ENCODE peak calls at places on chromosomes 5 and 9, in seven cellular contexts. A is psoas muscle, Y is OCI-LY7, V is Calu3, Z is PC-3, S is neural progenitor cell, E is cardiac muscle cell. J is an unnamed sample.

GRCh38 chr5:119036101-119036762 is 34.7 kb upstream of the DMXL1 start:
- DNase-seq in A (no peak), Y (no peak), V (no peak), Z (peak), S (no peak), E (no peak), J (peak)

GRCh38 chr5:175443514-175444059 is 395 bp downstream of the DRD1 start:
- DNase-seq in A (no peak), Y (no peak), V (no peak), Z (no peak), S (peak), E (no peak), J (no peak)

GRCh38 chr5:4994994-4995393 is 145.1 kb upstream of the ADAMTS16 start:
- DNase-seq in A (no peak), Y (no peak), V (no peak), Z (peak), S (no peak), E (no peak), J (peak)

GRCh38 chr5:138752341-138752950 is 779 bp upstream of the CTNNA1 start:
- DNase-seq in A (no peak), Y (peak), V (peak), Z (peak), S (peak), E (peak), J (peak)

GRCh38 chr5:177132504-177133118 is 962 bp upstream of the NSD1 start:
- DNase-seq in A (peak), Y (no peak), V (no peak), Z (no peak), S (peak), E (peak), J (no peak)

GRCh38 chr9:6655036-6655435 is 9.5 kb upstream of the GLDC start:
- DNase-seq in A (no peak), Y (peak), V (no peak), Z (no peak), S (no peak), E (no peak), J (no peak)

GRCh38 chr5:109688999-109689739 is 558 bp upstream of the MAN2A1 start:
- DNase-seq in A (peak), Y (peak), V (peak), Z (peak), S (peak), E (peak), J (peak)

GRCh38 chr5:72383280-72384205 is 63.4 kb downstream of the PTCD2 start:
- DNase-seq in A (no peak), Y (no peak), V (peak), Z (no peak), S (no peak), E (no peak), J (peak)

GRCh38 chr9:91217388-91217787 is 144.3 kb downstream of the AUH start:
- DNase-seq in A (no peak), Y (no peak), V (no peak), Z (no peak), S (no peak), E (no peak), J (no peak)

GRCh38 chr5:26329562-26330189 is 708.7 kb downstream of the CDH9 start:
- DNase-seq in A (no peak), Y (no peak), V (no peak), Z (peak), S (peak), E (peak), J (peak)

GRCh38 chr5:65288657-65289056 is 193.1 kb downstream of the ADAMTS6 start:
- DNase-seq in A (no peak), Y (no peak), V (no peak), Z (no peak), S (no peak), E (no peak), J (no peak)

GRCh38 chr5:154236011-154236410 is 45.5 kb downstream of the GALNT10 start:
- DNase-seq in A (no peak), Y (no peak), V (no peak), Z (no peak), S (no peak), E (no peak), J (no peak)

GRCh38 chr9:116101516-116101915 is 52.1 kb upstream of the PAPPA start:
- DNase-seq in A (no peak), Y (no peak), V (no peak), Z (peak), S (no peak), E (no peak), J (peak)

GRCh38 chr9:38084556-38084880 is 15.5 kb upstream of the SHB start:
- DNase-seq in A (no peak), Y (no peak), V (no peak), Z (no peak), S (peak), E (no peak), J (no peak)

GRCh38 chr5:140694276-140694675 is 3.0 kb downstream of the HARS2 start:
- DNase-seq in A (no peak), Y (no peak), V (no peak), Z (no peak), S (no peak), E (no peak), J (no peak)

GRCh38 chr5:80141147-80141671 is 106.1 kb downstream of the THBS4 start:
- DNase-seq in A (peak), Y (no peak), V (no peak), Z (no peak), S (peak), E (peak), J (no peak)

GRCh38 chr5:35963381-35963843 is 25.0 kb upstream of the CAPSL start:
- DNase-seq in A (no peak), Y (peak), V (peak), Z (peak), S (peak), E (no peak), J (peak)
- TF ChIP-seq CTCF in A (peak), Y (peak), V (peak), Z (peak), S (peak), E (peak), J (peak)

GRCh38 chr9:122835313-122835731 is 6.9 kb upstream of the PDCL start:
- DNase-seq in A (no peak), Y (peak), V (no peak), Z (no peak), S (peak), E (peak), J (no peak)
- TF ChIP-seq CTCF in A (no peak), Y (peak), V (no peak), Z (no peak), S (peak), E (peak), J (no peak)

DNA sequence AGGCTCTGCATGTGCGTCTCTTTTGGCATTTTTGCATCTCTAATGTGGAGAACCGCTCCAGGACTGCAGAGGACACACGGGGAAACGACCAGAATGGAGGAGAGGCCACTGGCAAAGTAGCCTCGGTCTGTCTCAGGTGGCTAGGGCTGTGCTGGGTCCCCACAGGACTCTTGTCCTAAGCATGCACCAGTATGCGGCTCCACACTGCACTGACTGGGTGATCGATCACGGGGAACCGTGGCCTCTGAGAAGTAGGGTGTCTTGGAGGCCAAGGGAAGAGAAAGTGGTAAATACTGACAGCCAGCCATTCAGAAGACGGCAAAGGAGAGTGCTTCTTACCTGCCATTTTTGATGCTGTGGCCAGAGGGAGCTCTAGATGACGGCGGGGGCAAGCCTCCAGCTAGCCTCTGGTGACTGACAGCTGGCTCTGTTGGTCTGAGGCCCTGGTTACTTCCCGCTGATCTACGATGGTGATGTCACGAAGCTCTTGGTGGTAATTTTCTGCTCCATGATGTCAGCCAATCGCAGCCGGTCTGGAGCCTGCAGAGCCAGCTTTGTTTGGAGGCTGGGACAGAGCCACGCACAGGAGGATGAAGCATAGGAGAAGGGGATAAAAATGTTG is 40.4 kb upstream of the GADD45G start:
- DNase-seq in A (no peak), Y (peak), V (peak), Z (peak), S (peak), E (peak), J (peak)
- TF ChIP-seq CTCF in A (peak), Y (peak), V (no peak), Z (peak), S (peak), E (no peak), J (no peak)

GRCh38 chr5:54742417-54742889 is 224.9 kb downstream of the SNX18 start:
- DNase-seq in A (no peak), Y (no peak), V (peak), Z (peak), S (peak), E (peak), J (peak)
- TF ChIP-seq CTCF in A (no peak), Y (no peak), V (peak), Z (peak), S (no peak), E (peak), J (no peak)

J was measured in MCF 10A.